ENCODE peak calls at places on chromosomes 11 and 22, in five cellular contexts. One of them, this sample, is unnamed.

GRCh38 chr22:47165998-47166397 is 403.5 kb downstream of the TBC1D22A start:
- DNase-seq in neural progenitor cell: no peak
- DNase-seq in astrocyte: no peak
- DNase-seq in A673: no peak
- DNase-seq in thoracic aorta: no peak
- DNase-seq in this sample: no peak

GRCh38 chr11:8867856-8868705 is 42.9 kb upstream of the AKIP1 start:
- DNase-seq in neural progenitor cell: no peak
- DNase-seq in astrocyte: peak; percentile 64
- DNase-seq in A673: peak; percentile 18
- DNase-seq in thoracic aorta: no peak
- DNase-seq in this sample: no peak

GRCh38 chr11:20367313-20367948 is 3.9 kb downstream of the HTATIP2 start:
- DNase-seq in neural progenitor cell: no peak
- DNase-seq in astrocyte: peak; percentile 82
- DNase-seq in A673: peak; percentile 59
- DNase-seq in thoracic aorta: no peak
- DNase-seq in this sample: peak; percentile 42

GRCh38 chr22:44804327-44804726 is 52.0 kb downstream of the ARHGAP8 start:
- DNase-seq in neural progenitor cell: no peak
- DNase-seq in astrocyte: no peak
- DNase-seq in A673: no peak
- DNase-seq in thoracic aorta: no peak
- DNase-seq in this sample: no peak

GRCh38 chr11:93791493-93791892 is 7.4 kb downstream of the MED17 start:
- DNase-seq in neural progenitor cell: no peak
- DNase-seq in astrocyte: no peak
- DNase-seq in A673: no peak
- DNase-seq in thoracic aorta: no peak
- DNase-seq in this sample: no peak

GRCh38 chr22:44289429-44290171 is 23.2 kb downstream of the SHISAL1 start:
- DNase-seq in neural progenitor cell: peak; percentile 56
- DNase-seq in astrocyte: peak; percentile 43
- DNase-seq in A673: no peak
- DNase-seq in thoracic aorta: no peak
- DNase-seq in this sample: no peak

GRCh38 chr22:49877642-49878041 is 24.0 kb downstream of the ZBED4 start:
- DNase-seq in neural progenitor cell: no peak
- DNase-seq in astrocyte: no peak
- DNase-seq in A673: no peak
- DNase-seq in thoracic aorta: no peak
- DNase-seq in this sample: no peak

GRCh38 chr22:32080904-32081303 is 37.8 kb downstream of the SLC5A1 start:
- DNase-seq in neural progenitor cell: peak; percentile 56
- DNase-seq in astrocyte: peak; percentile 27
- DNase-seq in A673: peak; percentile 69
- DNase-seq in thoracic aorta: no peak
- DNase-seq in this sample: no peak

GRCh38 chr11:18457435-18457834 is 1.8 kb downstream of the LDHAL6A start:
- DNase-seq in neural progenitor cell: no peak
- DNase-seq in astrocyte: peak; percentile 39
- DNase-seq in A673: no peak
- DNase-seq in thoracic aorta: no peak
- DNase-seq in this sample: no peak

GRCh38 chr22:26848244-26848920 is 191.0 kb downstream of the MIAT start:
- DNase-seq in neural progenitor cell: peak; percentile 43
- DNase-seq in astrocyte: peak; percentile 69
- DNase-seq in A673: peak; percentile 81
- DNase-seq in thoracic aorta: no peak
- DNase-seq in this sample: peak; percentile 41

GRCh38 chr11:43784301-43784700 is 96.3 kb upstream of the ALKBH3 start:
- DNase-seq in neural progenitor cell: no peak
- DNase-seq in astrocyte: no peak
- DNase-seq in A673: no peak
- DNase-seq in thoracic aorta: no peak
- DNase-seq in this sample: no peak

GRCh38 chr11:13388741-13389140 is 74.3 kb downstream of the BTBD10 start:
- DNase-seq in neural progenitor cell: no peak
- DNase-seq in astrocyte: no peak
- DNase-seq in A673: no peak
- DNase-seq in thoracic aorta: no peak
- DNase-seq in this sample: no peak

GRCh38 chr11:29018631-29019030 is 910.4 kb downstream of the METTL15 start:
- DNase-seq in neural progenitor cell: no peak
- DNase-seq in astrocyte: peak; percentile 95
- DNase-seq in A673: peak; percentile 69
- DNase-seq in thoracic aorta: no peak
- DNase-seq in this sample: no peak

GRCh38 chr11:118341749-118342489 is 586 bp downstream of the CD3D start:
- DNase-seq in neural progenitor cell: no peak
- DNase-seq in astrocyte: no peak
- DNase-seq in A673: no peak
- DNase-seq in thoracic aorta: no peak
- DNase-seq in this sample: no peak

GRCh38 chr11:132054822-132055221 is 684.4 kb downstream of the NTM start:
- DNase-seq in neural progenitor cell: no peak
- DNase-seq in astrocyte: peak; percentile 99
- DNase-seq in A673: no peak
- DNase-seq in thoracic aorta: no peak
- DNase-seq in this sample: no peak

GRCh38 chr22:43500792-43501785 is 89.3 kb downstream of the MPPED1 start:
- DNase-seq in neural progenitor cell: no peak
- DNase-seq in astrocyte: no peak
- DNase-seq in A673: no peak
- DNase-seq in thoracic aorta: no peak
- DNase-seq in this sample: no peak

GRCh38 chr11:69644071-69644961 is 3.4 kb downstream of the CCND1 start:
- DNase-seq in neural progenitor cell: no peak
- DNase-seq in astrocyte: peak; percentile 88
- DNase-seq in A673: peak; percentile 85
- DNase-seq in thoracic aorta: no peak
- DNase-seq in this sample: peak; percentile 91

GRCh38 chr11:69721061-69721460 is 17.2 kb upstream of the FGF19 start:
- DNase-seq in neural progenitor cell: no peak
- DNase-seq in astrocyte: no peak
- DNase-seq in A673: no peak
- DNase-seq in thoracic aorta: no peak
- DNase-seq in this sample: no peak

GRCh38 chr11:102564110-102564509 is 33.6 kb upstream of the MMP7 start:
- DNase-seq in neural progenitor cell: no peak
- DNase-seq in astrocyte: peak; percentile 78
- DNase-seq in A673: no peak
- DNase-seq in thoracic aorta: no peak
- DNase-seq in this sample: no peak

GRCh38 chr11:31987118-31988005 is 103.5 kb upstream of the RCN1 start:
- DNase-seq in neural progenitor cell: peak; percentile 83
- DNase-seq in astrocyte: no peak
- DNase-seq in A673: peak; percentile 60
- DNase-seq in thoracic aorta: no peak
- DNase-seq in this sample: no peak

GRCh38 chr11:128498846-128499245 is 88.5 kb downstream of the ETS1 start:
- DNase-seq in neural progenitor cell: no peak
- DNase-seq in astrocyte: peak; percentile 70
- DNase-seq in A673: peak; percentile 38
- DNase-seq in thoracic aorta: no peak
- DNase-seq in this sample: no peak

GRCh38 chr11:67453816-67454732 is 1.1 kb upstream of the CABP4 start:
- DNase-seq in neural progenitor cell: no peak
- DNase-seq in astrocyte: no peak
- DNase-seq in A673: no peak
- DNase-seq in thoracic aorta: no peak
- DNase-seq in this sample: peak; percentile 44

GRCh38 chr22:23237201-23237798 is 57.0 kb downstream of the BCR start:
- DNase-seq in neural progenitor cell: peak; percentile 77
- DNase-seq in astrocyte: peak; percentile 53
- DNase-seq in A673: peak; percentile 73
- DNase-seq in thoracic aorta: no peak
- DNase-seq in this sample: peak; percentile 90

GRCh38 chr11:65334696-65335295 is 1.1 kb downstream of the DPF2 start:
- DNase-seq in neural progenitor cell: peak; percentile 26
- DNase-seq in astrocyte: no peak
- DNase-seq in A673: no peak
- DNase-seq in thoracic aorta: no peak
- DNase-seq in this sample: no peak

GRCh38 chr22:37169947-37170688 is 17.9 kb downstream of the C1QTNF6 start:
- DNase-seq in neural progenitor cell: no peak
- DNase-seq in astrocyte: no peak
- DNase-seq in A673: no peak
- DNase-seq in thoracic aorta: no peak
- DNase-seq in this sample: no peak

GRCh38 chr11:196786-197731 is 4.2 kb downstream of the SCGB1C1 start:
- DNase-seq in neural progenitor cell: no peak
- DNase-seq in astrocyte: no peak
- DNase-seq in A673: no peak
- DNase-seq in thoracic aorta: no peak
- DNase-seq in this sample: no peak

GRCh38 chr22:48177591-48177990 is 1415.1 kb downstream of the TBC1D22A start:
- DNase-seq in neural progenitor cell: no peak
- DNase-seq in astrocyte: no peak
- DNase-seq in A673: no peak
- DNase-seq in thoracic aorta: no peak
- DNase-seq in this sample: no peak
- H3K9me3 ChIP-seq in neural progenitor cell: no peaks in the 10 kb centered on the region
- H3K9me3 ChIP-seq in astrocyte: no peaks in the 10 kb centered on the region
- H3K9me3 ChIP-seq in A673: no peaks in the 10 kb centered on the region
- H3K9me3 ChIP-seq in thoracic aorta: no peaks in the 10 kb centered on the region
- H3K9me3 ChIP-seq in this sample: no peaks in the 10 kb centered on the region

GRCh38 chr11:122804161-122804560 is 34.1 kb upstream of the CRTAM start:
- DNase-seq in neural progenitor cell: no peak
- DNase-seq in astrocyte: no peak
- DNase-seq in A673: no peak
- DNase-seq in thoracic aorta: no peak
- DNase-seq in this sample: no peak
- H3K27ac ChIP-seq in neural progenitor cell: no peak overlapping the region
- H3K27ac ChIP-seq in astrocyte: peak overlapping the region; percentile 84
- H3K27ac ChIP-seq in A673: no peak overlapping the region
- H3K27ac ChIP-seq in thoracic aorta: no peak overlapping the region
- H3K27ac ChIP-seq in this sample: no peak overlapping the region

DNA sequence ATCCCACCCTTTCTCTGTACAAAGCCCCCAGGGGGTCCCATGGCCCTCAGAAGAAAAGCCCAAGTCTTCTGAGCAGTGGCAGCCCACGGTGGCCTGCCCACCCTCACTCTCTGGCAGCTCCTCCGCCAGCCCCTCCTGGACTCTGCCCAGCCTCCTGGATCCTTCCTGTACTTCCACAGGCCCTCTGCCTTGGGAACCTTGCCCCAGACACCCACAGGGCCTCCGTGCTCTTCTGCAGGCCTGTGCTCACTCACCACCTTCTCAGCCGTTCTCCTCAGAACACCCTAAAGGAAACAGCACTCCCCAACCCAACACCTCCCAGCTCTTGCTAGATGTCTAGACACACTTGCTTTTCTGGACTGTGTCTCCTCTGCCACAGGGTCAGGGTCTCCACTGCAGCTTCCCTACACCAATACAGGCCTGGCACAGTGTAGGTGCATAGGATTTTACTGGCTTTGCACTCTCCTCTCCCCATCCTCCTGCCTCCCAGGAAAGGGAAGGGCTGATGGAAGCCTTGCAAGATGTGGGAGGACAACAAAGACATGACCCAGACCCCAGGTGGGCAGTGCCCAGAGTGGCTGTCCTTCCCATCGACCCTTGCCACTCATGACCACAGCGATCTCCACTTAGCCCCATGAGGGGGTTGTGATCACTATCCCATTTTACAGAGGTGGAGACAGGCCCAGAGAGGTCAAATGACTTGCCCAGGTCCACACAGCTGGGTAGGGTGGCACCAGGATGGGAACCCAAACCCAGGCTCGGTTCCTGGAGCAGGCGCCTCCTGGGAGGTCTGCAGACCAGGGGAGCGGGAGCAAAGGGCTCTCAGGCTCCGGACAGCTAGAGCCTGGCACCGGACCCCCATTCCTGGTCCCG is 2.0 kb downstream of the SCARF2 start:
- DNase-seq in neural progenitor cell: no peak
- DNase-seq in astrocyte: no peak
- DNase-seq in A673: no peak
- DNase-seq in thoracic aorta: no peak
- DNase-seq in this sample: no peak
- H3K4me3 ChIP-seq in neural progenitor cell: peak overlapping the region; percentile 54
- H3K4me3 ChIP-seq in astrocyte: peak overlapping the region; percentile 85
- H3K4me3 ChIP-seq in A673: peak overlapping the region; percentile 49
- H3K4me3 ChIP-seq in thoracic aorta: peak overlapping the region; percentile 74
- H3K4me3 ChIP-seq in this sample: peak overlapping the region; percentile 70

GRCh38 chr11:15177491-15177890 is 62.8 kb downstream of the INSC start:
- DNase-seq in neural progenitor cell: no peak
- DNase-seq in astrocyte: no peak
- DNase-seq in A673: no peak
- DNase-seq in thoracic aorta: no peak
- DNase-seq in this sample: no peak
- H3K9me3 ChIP-seq in neural progenitor cell: no peaks in the 10 kb centered on the region
- H3K9me3 ChIP-seq in astrocyte: no peaks in the 10 kb centered on the region
- H3K9me3 ChIP-seq in A673: no peaks in the 10 kb centered on the region
- H3K9me3 ChIP-seq in thoracic aorta: no peaks in the 10 kb centered on the region
- H3K9me3 ChIP-seq in this sample: no peaks in the 10 kb centered on the region

GRCh38 chr22:27870234-27871191 is 48.5 kb downstream of the PITPNB start:
- DNase-seq in neural progenitor cell: no peak
- DNase-seq in astrocyte: no peak
- DNase-seq in A673: no peak
- DNase-seq in thoracic aorta: no peak
- DNase-seq in this sample: no peak
- H3K27ac ChIP-seq in neural progenitor cell: no peak overlapping the region
- H3K27ac ChIP-seq in astrocyte: no peak overlapping the region
- H3K27ac ChIP-seq in A673: no peak overlapping the region
- H3K27ac ChIP-seq in thoracic aorta: peak overlapping the region; percentile 76
- H3K27ac ChIP-seq in this sample: no peak overlapping the region

DNA sequence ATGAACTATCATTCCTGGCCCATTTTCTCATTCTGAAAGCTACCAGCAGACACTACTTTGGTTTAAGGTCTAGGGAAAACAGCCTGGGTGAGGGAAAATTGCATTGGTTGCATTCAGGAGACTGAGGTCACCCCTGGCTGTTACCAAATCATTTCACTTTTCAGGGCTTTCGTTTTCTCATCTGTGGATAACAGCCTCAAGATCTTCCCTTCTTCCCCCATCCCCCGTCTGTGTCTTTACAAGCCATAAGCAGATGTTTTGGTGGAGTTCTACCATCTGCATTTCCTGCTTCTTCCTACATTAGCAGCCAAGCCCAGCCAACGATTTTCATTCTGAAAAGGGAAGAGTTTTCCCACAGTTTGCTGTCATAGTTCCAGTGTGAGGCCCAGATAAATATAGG is 130.4 kb downstream of the HIPK3 start:
- DNase-seq in neural progenitor cell: no peak
- DNase-seq in astrocyte: no peak
- DNase-seq in A673: no peak
- DNase-seq in thoracic aorta: no peak
- DNase-seq in this sample: no peak
- H3K4me3 ChIP-seq in neural progenitor cell: no peak overlapping the region
- H3K4me3 ChIP-seq in astrocyte: no peak overlapping the region
- H3K4me3 ChIP-seq in A673: no peak overlapping the region
- H3K4me3 ChIP-seq in thoracic aorta: no peak overlapping the region
- H3K4me3 ChIP-seq in this sample: no peak overlapping the region